ENCODE peak calls at places on chromosomes 12 and 14, in four cellular contexts. Z is K562, J is A549, O is GM12878. M is an unnamed sample.

GRCh38 chr12:116393859-116394650 is 116.6 kb upstream of the MED13L start:
- DNase-seq in J (no peak), Z (no peak), O (no peak), M (no peak)

GRCh38 chr12:129772463-129773169 is 131.2 kb downstream of the TMEM132D start:
- DNase-seq in Z (no peak), O (no peak), J (no peak), M (no peak)

GRCh38 chr12:66627988-66628317 is 50.9 kb downstream of the GRIP1 start:
- DNase-seq in J (no peak), O (no peak), Z (no peak), M (no peak)

GRCh38 chr14:59305231-59305630 is 116.8 kb downstream of the DAAM1 start:
- DNase-seq in O (no peak), Z (no peak), J (no peak), M (no peak)

GRCh38 chr12:132921685-132922084 is 34.3 kb upstream of the CHFR start:
- DNase-seq in O (no peak), Z (peak), J (no peak), M (no peak)

GRCh38 chr12:116818341-116818856 is 62.8 kb downstream of the HRK start:
- DNase-seq in J (no peak), O (no peak), Z (no peak), M (no peak)

GRCh38 chr12:132771126-132771838 is 9.7 kb upstream of the ANKLE2 start:
- DNase-seq in O (no peak), J (no peak), Z (no peak), M (no peak)

GRCh38 chr12:116714175-116714574 is 23.7 kb downstream of the SPRING1 start:
- DNase-seq in J (no peak), O (no peak), Z (no peak), M (no peak)

GRCh38 chr12:75971253-75971652 is 60.3 kb downstream of the PHLDA1 start:
- DNase-seq in Z (no peak), J (no peak), O (no peak), M (no peak)

GRCh38 chr12:85713368-85713767 is 122.8 kb downstream of the RASSF9 start:
- DNase-seq in Z (no peak), O (no peak), J (no peak), M (no peak)
- TF ChIP-seq POLR2AphosphoS2 in Z (no peak), O (no peak), J (no peak), M (no peak)

GRCh38 chr12:103523771-103524170 is 28.0 kb upstream of the C12orf42 start:
- DNase-seq in O (no peak), J (no peak), Z (no peak), M (no peak)
- TF ChIP-seq ESRRA in O (no peak), J (no peak), Z (no peak), M (no peak)

GRCh38 chr14:55446833-55447232 is 6.4 kb upstream of the TBPL2 start:
- DNase-seq in J (peak), O (no peak), Z (no peak), M (no peak)
- TF ChIP-seq POLR2AphosphoS2 in J (no peak), O (no peak), Z (no peak), M (no peak)

GRCh38 chr12:57852620-57853509 is 6.3 kb upstream of the CTDSP2 start:
- DNase-seq in O (no peak), J (no peak), Z (no peak), M (peak)
- TF ChIP-seq ESRRA in O (no peak), J (no peak), Z (no peak), M (no peak)

GRCh38 chr12:89906178-89906577 is 197.5 kb upstream of the ATP2B1 start:
- DNase-seq in O (no peak), Z (no peak), J (no peak), M (no peak)
- TF ChIP-seq POLR2AphosphoS2 in O (no peak), Z (no peak), J (no peak), M (no peak)

GRCh38 chr12:97984951-97985350 is 522.3 kb downstream of the RMST start:
- DNase-seq in O (no peak), J (no peak), Z (no peak), M (no peak)
- TF ChIP-seq ESRRA in O (no peak), J (no peak), Z (no peak), M (no peak)

DNA sequence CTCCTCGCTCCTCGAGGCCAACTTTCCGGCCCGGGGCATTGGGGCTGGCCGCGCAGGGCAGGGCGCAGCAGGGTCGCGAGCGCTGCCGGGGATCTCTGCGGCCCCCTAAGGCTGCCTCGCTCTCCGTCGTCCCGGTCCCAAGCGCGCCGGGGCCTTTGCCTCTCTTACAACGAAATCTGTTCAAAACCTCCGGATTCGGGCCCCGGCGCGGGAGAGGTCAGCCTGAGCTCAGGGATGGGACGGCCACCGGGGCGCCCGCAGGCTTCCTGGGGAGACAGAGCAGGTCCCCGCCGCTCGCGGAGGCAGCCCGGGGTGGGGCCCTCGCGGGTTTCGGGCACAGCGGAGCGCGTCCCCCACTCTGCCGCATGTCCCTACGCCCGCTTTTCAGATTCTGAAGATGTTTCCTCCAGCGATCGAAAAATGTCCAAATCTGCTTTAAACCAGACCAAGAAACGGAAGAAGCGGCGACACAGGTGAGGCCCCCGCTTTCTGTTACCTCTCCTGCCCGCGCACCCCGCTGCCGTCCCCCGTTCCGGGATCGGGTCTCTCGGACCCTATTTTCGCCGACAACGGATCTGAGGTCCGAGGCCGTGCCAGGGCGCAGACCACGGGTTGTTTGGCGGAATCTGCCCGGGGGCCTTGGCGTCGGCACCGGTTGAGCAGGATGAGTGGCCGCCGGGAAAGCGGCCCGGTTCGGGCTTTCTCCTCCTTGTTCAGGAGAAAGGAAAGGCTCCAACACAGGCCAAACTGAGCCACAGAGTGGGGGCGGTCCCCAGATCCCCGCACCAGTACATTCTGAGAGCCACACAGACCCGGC is 1.8 kb downstream of the VSX2 start:
- DNase-seq in J (no peak), Z (no peak), O (no peak), M (no peak)
- TF ChIP-seq POLR2AphosphoS2 in J (no peak), Z (no peak), O (no peak), M (no peak)

DNA sequence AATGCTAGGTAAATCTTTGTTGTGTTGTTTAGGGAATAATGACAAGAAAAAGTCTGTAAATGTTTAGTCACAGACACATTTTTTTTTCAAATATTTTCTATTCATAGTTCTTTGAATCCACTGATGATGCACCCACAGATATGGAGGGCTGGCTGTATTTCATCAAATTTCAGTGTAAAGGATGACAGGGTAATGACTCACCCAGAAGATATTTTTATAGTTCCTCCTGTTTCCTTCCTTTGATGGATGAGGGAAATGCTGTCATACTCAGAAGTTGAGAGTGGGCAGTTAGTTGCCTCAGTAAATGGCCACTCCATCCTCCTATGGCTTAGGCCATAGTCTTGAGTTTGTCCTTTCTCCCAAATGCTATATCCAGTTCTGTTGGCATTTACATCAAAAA is 76.9 kb upstream of the REP15 start:
- DNase-seq in J (peak), Z (no peak), O (no peak), M (peak)
- TF ChIP-seq ESRRA in J (no peak), Z (no peak), O (no peak), M (no peak)

DNA sequence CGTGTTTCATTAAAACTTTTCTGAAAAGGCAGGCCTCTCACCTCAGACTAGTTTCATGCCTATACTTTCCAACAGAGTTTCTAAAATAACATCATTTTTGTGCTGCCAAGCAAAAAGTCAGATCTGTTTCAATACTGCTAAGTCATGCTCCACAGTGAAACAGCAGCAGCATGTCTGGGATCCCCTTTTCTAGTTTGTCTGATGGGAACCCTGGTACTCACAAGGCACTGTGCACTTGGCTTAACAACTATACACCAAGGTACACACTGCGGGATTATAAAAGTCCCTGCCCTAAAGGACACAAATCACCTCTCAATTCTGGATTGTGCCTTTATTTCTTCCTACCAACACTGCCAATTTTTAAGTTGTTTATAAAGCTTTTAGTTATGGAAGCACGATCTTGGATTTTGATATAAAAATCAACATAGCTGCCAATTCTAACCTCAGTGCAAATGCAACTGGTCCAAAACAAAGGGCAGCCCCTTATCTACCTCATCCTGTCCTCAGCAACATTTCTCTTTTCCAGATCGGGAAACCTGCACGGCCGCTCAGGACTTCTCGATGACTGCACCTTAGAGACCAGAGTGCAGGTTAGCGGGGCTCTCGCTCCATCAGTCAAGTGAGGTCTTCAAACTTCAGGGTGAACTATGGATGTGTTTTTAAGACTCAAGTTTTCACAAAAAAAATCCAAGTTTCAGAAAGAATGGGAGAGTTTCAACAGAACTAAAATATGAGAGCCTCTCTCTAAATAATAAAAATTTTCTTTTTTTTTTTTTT is 1.7 kb upstream of the EIF5 start:
- DNase-seq in J (peak), O (no peak), Z (peak), M (no peak)
- TF ChIP-seq POLR2AphosphoS2 in J (no peak), O (no peak), Z (no peak), M (no peak)

GRCh38 chr12:29146201-29146600 is 2.9 kb upstream of the FAR2 start:
- DNase-seq in O (no peak), J (no peak), Z (no peak), M (no peak)

GRCh38 chr12:29149691-29150382 is 759 bp downstream of the FAR2 start:
- DNase-seq in J (no peak), O (no peak), Z (peak), M (no peak)

GRCh38 chr12:29145372-29146170 is 3.5 kb upstream of the FAR2 start:
- DNase-seq in J (no peak), Z (no peak), O (no peak), M (no peak)

GRCh38 chr12:29148958-29149690 is at the start of gene FAR2:
- DNase-seq in J (peak), O (no peak), Z (peak), M (no peak)

DNA sequence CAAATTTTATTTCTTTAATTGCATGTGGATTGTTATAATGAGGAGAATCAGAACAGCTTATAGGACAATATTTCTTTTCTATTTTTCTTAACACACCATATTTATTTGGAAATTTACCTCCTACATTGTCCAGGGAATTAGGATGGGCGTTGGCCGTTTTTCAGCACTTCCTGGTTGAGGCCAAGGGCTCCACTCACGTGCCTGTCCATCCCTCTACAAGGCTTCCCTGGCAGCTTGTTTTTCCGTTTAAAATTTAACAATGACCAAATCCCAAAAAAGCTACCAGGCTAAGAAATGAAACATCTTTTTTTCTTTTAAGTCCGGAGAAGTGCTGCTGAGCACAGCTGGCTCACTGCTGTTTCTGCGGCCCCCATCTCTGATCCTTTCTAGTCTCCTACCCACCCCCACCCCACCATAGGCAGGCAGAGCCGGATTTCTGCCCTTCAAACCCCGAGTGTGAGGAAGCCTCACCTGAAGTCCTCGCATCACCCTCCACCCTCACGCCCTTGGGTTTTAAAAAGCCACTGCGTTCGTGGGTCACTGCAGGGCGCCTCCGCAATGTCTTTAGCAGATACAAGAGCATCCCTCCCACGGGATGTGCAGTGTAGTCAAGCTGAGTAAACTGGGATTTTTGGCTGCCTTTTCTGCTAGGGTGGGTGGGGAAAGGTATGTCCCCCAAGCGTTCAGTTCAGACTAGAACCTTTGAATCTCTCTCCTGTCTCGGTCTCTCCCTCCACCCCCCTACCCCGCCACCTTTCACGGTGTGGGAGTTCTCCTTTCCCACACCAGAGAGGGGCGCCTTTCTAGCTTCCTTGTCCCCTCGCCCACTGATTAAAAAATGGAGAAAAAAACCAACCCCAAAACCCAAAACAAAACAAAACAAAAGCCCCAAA is 767 bp upstream of the FAR2 start:
- DNase-seq in Z (peak), J (peak), O (no peak), M (no peak)
- TF ChIP-seq ESRRA in Z (no peak), J (no peak), O (no peak), M (no peak)